ENCODE peak calls at places on chromosomes 3 and 15, in five cellular contexts. T, A, N, W and Y are unnamed samples.

GRCh38 chr3:110806924-110807323 is 264.7 kb upstream of the NECTIN3 start:
- DNase-seq in N (no peak), T (no peak), W (no peak), A (no peak), Y (no peak)

GRCh38 chr15:70715840-70716510 is 47.4 kb downstream of the UACA start:
- DNase-seq in A (no peak), T (no peak), N (no peak), W (no peak), Y (no peak)

GRCh38 chr15:99538261-99538660 is 27.5 kb upstream of the MEF2A start:
- DNase-seq in W (no peak), A (no peak), T (no peak), N (no peak), Y (no peak)

GRCh38 chr3:169094204-169094603 is 569.3 kb downstream of the MECOM start:
- DNase-seq in N (no peak), A (no peak), T (no peak), W (no peak), Y (no peak)

GRCh38 chr3:99644017-99644416 is 5.6 kb downstream of the COL8A1 start:
- DNase-seq in A (no peak), N (no peak), T (no peak), W (no peak), Y (no peak)

GRCh38 chr3:169026543-169027181 is 636.9 kb downstream of the MECOM start:
- DNase-seq in A (peak), W (no peak), T (no peak), N (no peak), Y (peak)

GRCh38 chr3:10169000-10169496 is 4.3 kb downstream of the IRAK2 start:
- DNase-seq in A (no peak), W (no peak), N (no peak), T (no peak), Y (no peak)

GRCh38 chr15:80289558-80290277 is 37.7 kb upstream of the CTXND1 start:
- DNase-seq in A (no peak), W (no peak), N (no peak), T (no peak), Y (no peak)